ENCODE peak calls at places on chromosomes 7 and 10, in five cellular contexts. D is HEK293T, J is HepG2, L is NT2/D1, S is GM12878. I is an unnamed sample.

GRCh38 chr10:88028654-88029053 is 165.2 kb downstream of the PTEN start:
- DNase-seq in J (peak; percentile 61), S (no peak), D (no peak), L (no peak), I (no peak)

GRCh38 chr7:30799206-30799975 is 28.2 kb downstream of the MINDY4 start:
- DNase-seq in J (no peak), D (no peak), S (peak; percentile 84), L (no peak), I (no peak)

GRCh38 chr10:84789050-84789449 is 460.7 kb downstream of the CCSER2 start:
- DNase-seq in S (no peak), L (no peak), D (no peak), J (no peak), I (no peak)

GRCh38 chr7:41870017-41870416 is 167.1 kb upstream of the INHBA start:
- DNase-seq in S (no peak), J (no peak), L (no peak), D (no peak), I (no peak)

GRCh38 chr7:101817031-101817929 is at the start of gene CUX1:
- DNase-seq in L (no peak), S (no peak), D (no peak), J (peak; percentile 30), I (no peak)

GRCh38 chr10:52654201-52654600 is 118.4 kb downstream of the MBL2 start:
- DNase-seq in D (no peak), J (no peak), L (no peak), S (no peak), I (no peak)

GRCh38 chr7:140475747-140476333 is 3.5 kb downstream of the MKRN1 start:
- DNase-seq in S (no peak), L (no peak), J (peak; percentile 46), D (peak; percentile 67), I (no peak)

GRCh38 chr10:131819241-131820072 is 81.4 kb upstream of the PPP2R2D start:
- DNase-seq in D (no peak), L (no peak), J (no peak), S (no peak), I (no peak)

GRCh38 chr7:99392659-99393362 is 15.6 kb downstream of the PDAP1 start:
- DNase-seq in J (no peak), L (peak; percentile 67), S (no peak), D (no peak), I (peak; percentile 61)

GRCh38 chr7:148385009-148385682 is 205.4 kb upstream of the C7orf33 start:
- DNase-seq in D (no peak), J (no peak), S (no peak), L (no peak), I (no peak)

GRCh38 chr10:59633063-59633462 is 76.6 kb downstream of the SLC16A9 start:
- DNase-seq in D (peak; percentile 19), L (no peak), J (no peak), S (no peak), I (no peak)

GRCh38 chr10:103470755-103471653 is 8.0 kb downstream of the CALHM3 start:
- DNase-seq in S (peak; percentile 95), D (no peak), L (no peak), J (no peak), I (no peak)

GRCh38 chr7:152664636-152665035 is 11.3 kb downstream of the XRCC2 start:
- DNase-seq in L (no peak), D (no peak), J (peak; percentile 37), S (no peak), I (no peak)
- TF ChIP-seq SUZ12 in L (no peak), D (no peak), J (no peak), S (no peak), I (no peak)

GRCh38 chr10:62919776-62920175 is 103.6 kb upstream of the EGR2 start:
- DNase-seq in D (no peak), J (no peak), L (no peak), S (no peak), I (no peak)

GRCh38 chr10:62912086-62912485 is 95.9 kb upstream of the EGR2 start:
- DNase-seq in D (no peak), S (no peak), J (no peak), L (no peak), I (no peak)

GRCh38 chr10:62915192-62915591 is 99.0 kb upstream of the EGR2 start:
- DNase-seq in J (no peak), L (no peak), S (no peak), D (no peak), I (no peak)

GRCh38 chr10:62917475-62918238 is 101.5 kb upstream of the EGR2 start:
- DNase-seq in J (no peak), L (no peak), D (no peak), S (no peak), I (no peak)

DNA sequence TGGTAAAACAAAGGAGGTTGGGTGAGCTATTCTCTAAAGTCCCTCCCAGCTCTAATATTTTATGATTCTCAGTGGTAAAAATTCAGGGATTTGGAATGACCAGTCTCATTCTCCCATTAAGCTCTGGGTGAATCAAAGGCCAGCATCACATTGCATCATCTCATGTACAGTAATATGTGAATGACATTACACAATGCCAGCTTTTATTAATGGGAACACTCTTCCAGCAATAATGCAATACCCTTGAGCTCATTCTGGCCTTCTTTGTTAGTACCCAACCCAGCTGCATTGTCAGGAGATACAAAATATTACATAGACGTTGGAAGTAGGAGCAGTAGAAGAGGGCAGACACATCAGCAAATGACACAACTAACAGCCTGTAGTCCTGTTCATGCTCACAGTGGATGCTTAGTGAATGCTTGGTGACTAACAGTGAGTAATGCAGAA is 100.0 kb upstream of the EGR2 start:
- DNase-seq in D (no peak), J (no peak), L (no peak), S (no peak), I (no peak)
- TF ChIP-seq SUZ12 in D (no peak), J (no peak), L (no peak), S (no peak), I (no peak)

GRCh38 chr10:127866276-127867013 is 26.3 kb downstream of the CLRN3 start:
- DNase-seq in S (no peak), L (no peak), J (peak; percentile 30), D (no peak), I (no peak)
- TF ChIP-seq SUZ12 in S (no peak), L (no peak), J (no peak), D (no peak), I (no peak)

DNA sequence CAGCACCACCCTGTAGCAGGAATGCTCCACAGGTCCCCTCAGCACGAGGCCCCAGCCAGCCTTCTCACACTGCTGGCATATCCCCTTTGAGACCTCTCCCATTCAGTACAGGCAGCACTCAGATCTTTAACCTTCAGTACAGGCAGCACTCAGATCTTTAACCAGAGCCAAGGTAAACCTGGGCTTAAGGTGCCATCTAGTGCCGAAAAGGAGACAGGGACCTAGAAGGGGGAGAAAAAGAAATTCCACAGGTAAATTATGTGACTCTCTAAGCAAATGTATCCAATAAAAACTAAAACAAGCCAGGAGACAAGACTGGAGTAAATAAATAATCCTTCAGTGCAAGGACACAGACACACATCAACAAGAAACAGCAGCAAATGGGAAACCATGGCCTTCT is 358.6 kb downstream of the PTPRN2 start:
- DNase-seq in D (no peak), L (peak; percentile 51), S (no peak), J (peak; percentile 31), I (no peak)
- TF ChIP-seq SUZ12 in D (no peak), L (no peak), S (no peak), J (no peak), I (no peak)

DNA sequence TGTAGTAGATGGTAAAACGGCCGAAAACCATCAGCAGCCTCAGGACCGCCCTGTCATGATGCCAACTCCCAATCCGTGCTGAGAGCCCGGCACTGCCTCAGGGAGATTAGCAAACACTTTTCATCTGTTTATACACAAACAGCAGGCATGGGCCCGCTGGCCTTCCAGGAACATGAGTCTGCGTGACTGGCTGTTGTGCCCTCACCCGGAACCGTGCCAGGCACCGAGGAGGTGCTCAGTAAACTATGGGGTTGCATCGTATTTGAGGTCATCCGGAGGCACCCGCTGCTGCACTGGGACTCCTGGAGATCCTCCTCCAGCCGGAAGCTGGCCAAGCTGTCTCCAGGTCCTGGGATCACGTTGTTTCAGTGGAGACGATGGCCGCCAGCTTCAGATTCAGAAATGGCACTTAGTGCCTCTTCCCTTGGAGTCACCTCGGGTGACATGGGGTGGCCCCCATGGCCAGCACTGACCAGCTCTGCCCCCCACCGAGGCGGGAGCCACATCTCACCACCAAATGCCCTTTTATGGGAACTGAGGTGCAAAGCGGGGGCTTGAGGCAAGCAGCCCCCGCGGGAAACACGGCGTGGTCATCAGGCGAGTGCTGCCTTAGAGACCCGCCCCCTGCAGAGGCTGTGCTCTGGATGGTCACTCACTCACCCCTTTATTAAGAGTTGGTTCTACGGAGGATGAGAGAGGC is 585.9 kb downstream of the PTPRN2 start:
- DNase-seq in D (no peak), L (no peak), J (no peak), S (no peak), I (no peak)
- TF ChIP-seq SUZ12 in D (no peak), L (no peak), J (no peak), S (no peak), I (no peak)

GRCh38 chr7:51226042-51226755 is 90.4 kb downstream of the COBL start:
- DNase-seq in J (no peak), S (no peak), L (no peak), D (no peak), I (peak; percentile 41)
- TF ChIP-seq SUZ12 in J (no peak), S (no peak), L (no peak), D (no peak), I (no peak)

GRCh38 chr7:122887848-122888247 is 1.6 kb upstream of the CADPS2 start:
- DNase-seq in D (no peak), S (no peak), J (no peak), L (no peak), I (no peak)

GRCh38 chr7:122885583-122886356 is 490 bp downstream of the CADPS2 start:
- DNase-seq in S (no peak), J (peak; percentile 34), D (peak; percentile 49), L (peak; percentile 47), I (peak; percentile 73)

GRCh38 chr7:122886357-122887081 is at the start of gene CADPS2:
- DNase-seq in D (peak; percentile 80), S (no peak), J (peak; percentile 86), L (peak; percentile 63), I (peak; percentile 87)

GRCh38 chr7:122889116-122889515 is 2.9 kb upstream of the CADPS2 start:
- DNase-seq in L (no peak), S (no peak), D (no peak), J (no peak), I (no peak)

DNA sequence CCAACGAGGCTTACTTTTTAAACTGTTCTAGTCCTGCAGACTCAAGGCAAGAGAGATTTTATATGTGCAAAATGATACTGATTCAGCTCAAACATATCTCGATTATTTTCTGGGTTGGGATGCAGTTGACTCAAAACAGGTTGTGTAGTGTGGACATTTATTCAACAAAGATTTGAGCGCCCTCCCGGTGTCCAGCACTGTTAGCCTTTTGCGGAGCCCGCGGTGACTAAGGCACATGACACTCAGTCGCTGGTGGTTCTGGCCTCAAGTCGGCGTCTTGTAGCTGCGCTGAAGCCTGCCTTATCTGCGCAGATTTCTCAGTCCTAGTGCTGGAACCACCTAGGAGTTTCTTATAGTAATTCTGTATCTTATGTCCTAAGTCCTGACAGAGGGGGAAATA is 938 bp upstream of the CADPS2 start:
- DNase-seq in J (peak; percentile 66), D (peak; percentile 54), S (no peak), L (peak; percentile 57), I (no peak)
- TF ChIP-seq SUZ12 in J (no peak), D (no peak), S (no peak), L (no peak), I (no peak)

I was measured in H1.